ENCODE peak calls at places on chromosomes 7 and 10, in six cellular contexts. One of them, this sample, is unnamed.

GRCh38 chr10:77111611-77112550 is 525.7 kb downstream of the KCNMA1 start:
- DNase-seq in cardiac muscle cell: peak
- DNase-seq in left lung: no peak
- DNase-seq in WERI-Rb-1: peak
- DNase-seq in HAP-1: peak
- DNase-seq in NB4: peak
- DNase-seq in this sample: no peak

GRCh38 chr10:127832456-127832855 is 60.3 kb downstream of the CLRN3 start:
- DNase-seq in left lung: no peak
- DNase-seq in cardiac muscle cell: peak
- DNase-seq in HAP-1: no peak
- DNase-seq in WERI-Rb-1: no peak
- DNase-seq in NB4: no peak
- DNase-seq in this sample: no peak

GRCh38 chr7:47366960-47367359 is 215.0 kb downstream of the TNS3 start:
- DNase-seq in left lung: no peak
- DNase-seq in cardiac muscle cell: no peak
- DNase-seq in WERI-Rb-1: no peak
- DNase-seq in NB4: no peak
- DNase-seq in HAP-1: no peak
- DNase-seq in this sample: no peak

GRCh38 chr7:42091461-42092229 is 145.4 kb downstream of the GLI3 start:
- DNase-seq in NB4: no peak
- DNase-seq in left lung: no peak
- DNase-seq in cardiac muscle cell: no peak
- DNase-seq in HAP-1: peak
- DNase-seq in WERI-Rb-1: peak
- DNase-seq in this sample: no peak

GRCh38 chr7:138837627-138838026 is 39.6 kb upstream of the ATP6V0A4 start:
- DNase-seq in cardiac muscle cell: peak
- DNase-seq in WERI-Rb-1: no peak
- DNase-seq in NB4: no peak
- DNase-seq in HAP-1: no peak
- DNase-seq in left lung: no peak
- DNase-seq in this sample: no peak

GRCh38 chr10:6665847-6666246 is 85.8 kb upstream of the PRKCQ start:
- DNase-seq in left lung: no peak
- DNase-seq in NB4: no peak
- DNase-seq in WERI-Rb-1: no peak
- DNase-seq in HAP-1: no peak
- DNase-seq in cardiac muscle cell: no peak
- DNase-seq in this sample: no peak

GRCh38 chr7:49803812-49804211 is 30.4 kb downstream of the VWC2 start:
- DNase-seq in HAP-1: no peak
- DNase-seq in left lung: no peak
- DNase-seq in cardiac muscle cell: no peak
- DNase-seq in NB4: no peak
- DNase-seq in WERI-Rb-1: no peak
- DNase-seq in this sample: no peak

GRCh38 chr7:132750056-132750455 is 173.8 kb upstream of the PLXNA4 start:
- DNase-seq in NB4: no peak
- DNase-seq in left lung: no peak
- DNase-seq in WERI-Rb-1: no peak
- DNase-seq in cardiac muscle cell: peak
- DNase-seq in HAP-1: no peak
- DNase-seq in this sample: no peak

GRCh38 chr7:134966691-134967090 is 19.6 kb upstream of the AGBL3 start:
- DNase-seq in NB4: no peak
- DNase-seq in left lung: no peak
- DNase-seq in cardiac muscle cell: no peak
- DNase-seq in HAP-1: peak
- DNase-seq in WERI-Rb-1: no peak
- DNase-seq in this sample: no peak

GRCh38 chr10:11178606-11179221 is 161.0 kb downstream of the CELF2 start:
- DNase-seq in HAP-1: no peak
- DNase-seq in left lung: peak
- DNase-seq in NB4: peak
- DNase-seq in WERI-Rb-1: peak
- DNase-seq in cardiac muscle cell: peak
- DNase-seq in this sample: peak

GRCh38 chr7:138238734-138239133 is 162.5 kb downstream of the AKR1D1 start:
- DNase-seq in cardiac muscle cell: no peak
- DNase-seq in WERI-Rb-1: no peak
- DNase-seq in HAP-1: no peak
- DNase-seq in left lung: no peak
- DNase-seq in NB4: no peak
- DNase-seq in this sample: no peak

GRCh38 chr7:55246181-55246580 is 119.0 kb upstream of the LANCL2 start:
- DNase-seq in WERI-Rb-1: no peak
- DNase-seq in cardiac muscle cell: no peak
- DNase-seq in NB4: no peak
- DNase-seq in left lung: no peak
- DNase-seq in HAP-1: no peak
- DNase-seq in this sample: peak

GRCh38 chr10:30782543-30783461 is 153.2 kb upstream of the LYZL2 start:
- DNase-seq in NB4: peak
- DNase-seq in cardiac muscle cell: peak
- DNase-seq in WERI-Rb-1: peak
- DNase-seq in left lung: no peak
- DNase-seq in HAP-1: no peak
- DNase-seq in this sample: no peak

GRCh38 chr7:55087521-55087961 is 68.7 kb downstream of the EGFR start:
- DNase-seq in WERI-Rb-1: no peak
- DNase-seq in cardiac muscle cell: no peak
- DNase-seq in NB4: no peak
- DNase-seq in HAP-1: no peak
- DNase-seq in left lung: no peak
- DNase-seq in this sample: no peak

GRCh38 chr10:99539120-99539519 is 6.4 kb downstream of the NKX2-3 start:
- DNase-seq in NB4: no peak
- DNase-seq in left lung: no peak
- DNase-seq in cardiac muscle cell: no peak
- DNase-seq in HAP-1: no peak
- DNase-seq in WERI-Rb-1: no peak
- DNase-seq in this sample: no peak

GRCh38 chr10:99538287-99538917 is 5.7 kb downstream of the NKX2-3 start:
- DNase-seq in left lung: no peak
- DNase-seq in cardiac muscle cell: no peak
- DNase-seq in NB4: no peak
- DNase-seq in WERI-Rb-1: no peak
- DNase-seq in HAP-1: no peak
- DNase-seq in this sample: no peak

GRCh38 chr10:99539820-99540219 is 7.1 kb downstream of the NKX2-3 start:
- DNase-seq in WERI-Rb-1: no peak
- DNase-seq in cardiac muscle cell: no peak
- DNase-seq in NB4: no peak
- DNase-seq in left lung: no peak
- DNase-seq in HAP-1: no peak
- DNase-seq in this sample: no peak

GRCh38 chr10:99540339-99540672 is 7.6 kb downstream of the NKX2-3 start:
- DNase-seq in NB4: no peak
- DNase-seq in cardiac muscle cell: no peak
- DNase-seq in left lung: no peak
- DNase-seq in HAP-1: no peak
- DNase-seq in WERI-Rb-1: no peak
- DNase-seq in this sample: no peak

DNA sequence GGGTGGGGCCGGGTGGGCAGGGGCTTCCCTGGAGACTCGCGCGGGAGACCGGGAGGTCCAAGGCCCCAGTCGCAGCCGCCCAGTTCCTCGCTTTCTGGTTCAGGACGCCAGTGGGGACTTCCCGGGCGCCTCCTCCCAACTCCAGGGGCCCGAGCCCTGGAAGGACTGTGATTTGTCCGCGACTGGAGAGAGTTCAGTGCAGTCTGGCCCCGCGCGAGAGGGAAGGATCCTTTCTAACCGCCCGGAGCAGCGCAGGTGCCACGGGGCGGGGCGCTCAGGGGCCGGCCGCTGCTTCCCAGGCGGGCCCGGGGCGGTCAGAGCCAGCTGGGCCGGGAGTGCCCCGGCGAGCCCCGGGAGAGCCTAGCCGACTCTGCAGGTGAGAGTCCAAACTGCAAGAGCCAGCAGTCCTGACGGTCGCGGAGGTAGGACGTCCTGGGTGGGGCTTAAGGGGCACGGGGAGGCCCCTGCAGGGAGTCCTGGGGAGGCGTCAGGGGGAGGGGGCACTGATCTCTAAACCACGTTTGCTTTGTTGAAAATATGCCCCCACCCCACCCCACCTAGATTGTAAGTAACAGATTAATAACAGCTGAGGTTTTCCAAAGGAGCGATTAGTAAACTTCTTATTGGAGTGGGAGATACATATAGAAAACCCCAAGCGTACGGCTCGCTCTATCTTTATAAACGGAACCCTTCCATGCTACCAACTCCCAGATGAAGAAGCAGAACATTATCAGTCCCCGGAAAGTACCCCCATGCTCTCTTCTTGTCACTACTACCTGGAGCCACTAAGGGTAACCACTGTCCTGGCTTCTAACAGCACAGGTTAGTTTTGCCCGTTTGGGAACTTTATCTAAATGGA is 8.2 kb downstream of the NKX2-3 start:
- DNase-seq in NB4: no peak
- DNase-seq in left lung: no peak
- DNase-seq in cardiac muscle cell: no peak
- DNase-seq in HAP-1: peak
- DNase-seq in WERI-Rb-1: peak
- DNase-seq in this sample: no peak
- H3K4me3 ChIP-seq in NB4: no peak
- H3K4me3 ChIP-seq in left lung: no peak
- H3K4me3 ChIP-seq in cardiac muscle cell: peak
- H3K4me3 ChIP-seq in HAP-1: peak
- H3K4me3 ChIP-seq in WERI-Rb-1: peak
- H3K4me3 ChIP-seq in this sample: no peak

GRCh38 chr10:3778708-3779108 is 6.3 kb downstream of the KLF6 start:
- DNase-seq in NB4: no peak
- DNase-seq in left lung: no peak
- DNase-seq in cardiac muscle cell: peak
- DNase-seq in WERI-Rb-1: no peak
- DNase-seq in HAP-1: no peak
- DNase-seq in this sample: no peak
- H3K4me3 ChIP-seq in NB4: no peak
- H3K4me3 ChIP-seq in left lung: no peak
- H3K4me3 ChIP-seq in cardiac muscle cell: no peak
- H3K4me3 ChIP-seq in WERI-Rb-1: no peak
- H3K4me3 ChIP-seq in HAP-1: no peak
- H3K4me3 ChIP-seq in this sample: no peak

GRCh38 chr7:73623798-73624668 is at the start of gene MLXIPL:
- DNase-seq in WERI-Rb-1: peak
- DNase-seq in cardiac muscle cell: peak
- DNase-seq in NB4: no peak
- DNase-seq in HAP-1: peak
- DNase-seq in left lung: peak
- DNase-seq in this sample: peak

GRCh38 chr7:73624669-73625001 is 313 bp upstream of the MLXIPL start:
- DNase-seq in NB4: no peak
- DNase-seq in cardiac muscle cell: no peak
- DNase-seq in WERI-Rb-1: no peak
- DNase-seq in left lung: no peak
- DNase-seq in HAP-1: no peak
- DNase-seq in this sample: no peak

GRCh38 chr7:73622527-73622908 is 1.8 kb downstream of the MLXIPL start:
- DNase-seq in WERI-Rb-1: no peak
- DNase-seq in cardiac muscle cell: no peak
- DNase-seq in NB4: no peak
- DNase-seq in left lung: no peak
- DNase-seq in HAP-1: no peak
- DNase-seq in this sample: no peak

GRCh38 chr7:73621168-73622063 is 2.9 kb downstream of the MLXIPL start:
- DNase-seq in cardiac muscle cell: no peak
- DNase-seq in NB4: no peak
- DNase-seq in HAP-1: no peak
- DNase-seq in WERI-Rb-1: no peak
- DNase-seq in left lung: no peak
- DNase-seq in this sample: no peak

DNA sequence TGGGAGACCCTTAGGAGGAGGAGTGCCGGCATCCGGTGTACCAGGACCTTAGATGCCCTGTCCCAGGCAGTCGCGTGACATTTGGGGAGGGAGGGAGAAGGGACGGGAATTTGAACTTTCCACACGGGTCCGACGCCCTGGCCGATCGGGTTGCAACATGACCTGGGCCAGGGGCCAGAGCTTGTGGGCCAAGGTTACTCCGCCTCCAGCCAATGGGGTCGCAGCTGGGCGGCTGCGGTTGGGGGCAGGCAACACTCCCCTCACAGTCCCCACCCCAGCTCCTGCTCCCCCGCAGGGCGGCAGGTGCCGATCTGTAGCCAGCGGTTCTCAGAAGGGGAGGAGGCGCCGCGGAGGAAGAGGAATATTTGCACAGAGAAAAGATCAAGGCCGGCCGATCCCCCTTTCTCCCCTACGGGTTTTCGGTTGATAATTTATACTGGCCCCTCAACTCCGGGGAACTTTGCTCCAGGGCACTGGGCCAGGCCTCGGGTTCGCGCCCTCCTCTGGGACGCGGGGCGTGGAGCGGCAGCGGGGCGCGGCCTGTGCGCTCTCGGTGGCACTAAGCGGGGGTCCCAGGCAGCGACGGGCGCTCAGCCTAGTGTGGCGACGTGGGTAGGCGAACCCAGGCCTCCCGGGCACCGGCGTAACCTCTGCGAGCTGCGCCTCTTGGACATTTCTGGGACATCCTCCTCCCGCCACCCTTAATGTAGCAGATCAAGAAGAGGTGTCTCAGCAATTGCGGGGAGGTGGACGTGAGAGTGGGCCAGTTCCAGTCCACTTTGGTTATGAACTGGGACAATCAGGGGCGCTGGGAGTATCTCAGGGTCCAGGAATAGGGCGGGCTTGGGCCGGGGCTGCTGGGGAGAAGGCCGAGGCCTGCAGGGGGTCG is 1.2 kb downstream of the MLXIPL start:
- DNase-seq in WERI-Rb-1: no peak
- DNase-seq in cardiac muscle cell: peak
- DNase-seq in left lung: no peak
- DNase-seq in NB4: peak
- DNase-seq in HAP-1: no peak
- DNase-seq in this sample: no peak
- H3K4me3 ChIP-seq in WERI-Rb-1: peak
- H3K4me3 ChIP-seq in cardiac muscle cell: no peak
- H3K4me3 ChIP-seq in left lung: peak
- H3K4me3 ChIP-seq in NB4: no peak
- H3K4me3 ChIP-seq in HAP-1: no peak
- H3K4me3 ChIP-seq in this sample: no peak

DNA sequence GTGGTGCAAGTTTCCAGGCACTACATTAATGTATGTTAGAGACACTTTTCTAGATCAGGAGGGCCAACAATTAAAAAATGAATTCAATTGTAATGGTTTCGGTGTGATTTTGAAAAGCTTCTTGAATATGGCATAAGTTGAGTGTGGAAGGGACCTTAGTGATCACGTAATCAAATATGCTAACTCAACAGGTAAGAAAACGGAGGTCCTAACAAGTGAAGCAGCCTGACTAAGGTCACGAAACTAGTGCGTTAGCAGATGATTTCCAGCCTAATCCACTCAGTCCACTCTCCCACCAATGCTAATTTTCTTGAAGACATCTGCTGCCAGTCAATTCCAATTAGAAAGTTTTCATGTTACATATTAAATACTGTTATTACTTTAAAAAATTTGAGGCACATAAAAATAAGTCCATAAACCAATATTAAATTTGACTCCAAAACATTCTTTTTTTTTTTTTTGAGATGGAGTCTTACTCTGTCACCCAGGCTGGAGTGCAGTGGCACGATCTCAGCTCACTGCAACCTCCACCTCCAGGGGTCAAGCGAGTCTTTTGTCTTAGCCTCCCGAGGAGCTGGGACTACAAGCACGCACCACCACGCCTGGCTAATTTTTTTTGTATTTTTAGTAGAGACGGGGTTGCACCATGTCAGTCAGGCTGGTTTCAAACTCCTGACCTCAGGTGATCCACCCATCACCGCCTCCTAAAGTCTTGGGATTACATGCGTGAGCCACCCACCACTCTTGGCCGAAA is 2.3 kb upstream of the RSBN1L start:
- DNase-seq in left lung: no peak
- DNase-seq in NB4: no peak
- DNase-seq in HAP-1: peak
- DNase-seq in WERI-Rb-1: no peak
- DNase-seq in cardiac muscle cell: no peak
- DNase-seq in this sample: no peak
- H3K4me3 ChIP-seq in left lung: peak
- H3K4me3 ChIP-seq in NB4: peak
- H3K4me3 ChIP-seq in HAP-1: peak
- H3K4me3 ChIP-seq in WERI-Rb-1: no peak
- H3K4me3 ChIP-seq in cardiac muscle cell: peak
- H3K4me3 ChIP-seq in this sample: no peak